ENCODE peak calls at places on chromosomes 6 and 20, in seven cellular contexts. One of them, this sample, is unnamed.

GRCh38 chr6:116447496-116448011 is 13.6 kb upstream of the CALHM6 start:
- DNase-seq in osteocyte: no peak
- DNase-seq in HFFc6: peak
- DNase-seq in activated B cell treated with CpG ODN at 0.5 μM for 24 hours: no peak
- DNase-seq in CD8-positive, alpha-beta T cell: no peak
- DNase-seq in transverse colon: no peak
- DNase-seq in prostate gland: no peak
- DNase-seq in this sample: no peak

GRCh38 chr6:52310932-52311331 is 26.4 kb upstream of the MCM3 start:
- DNase-seq in HFFc6: no peak
- DNase-seq in transverse colon: no peak
- DNase-seq in activated B cell treated with CpG ODN at 0.5 μM for 24 hours: no peak
- DNase-seq in CD8-positive, alpha-beta T cell: no peak
- DNase-seq in prostate gland: no peak
- DNase-seq in osteocyte: no peak
- DNase-seq in this sample: no peak

GRCh38 chr6:141488466-141488865 is 644.3 kb upstream of the GJE1 start:
- DNase-seq in CD8-positive, alpha-beta T cell: no peak
- DNase-seq in transverse colon: no peak
- DNase-seq in activated B cell treated with CpG ODN at 0.5 μM for 24 hours: no peak
- DNase-seq in prostate gland: no peak
- DNase-seq in osteocyte: no peak
- DNase-seq in HFFc6: no peak
- DNase-seq in this sample: no peak

GRCh38 chr6:113644861-113645575 is 212.1 kb upstream of the MARCKS start:
- DNase-seq in osteocyte: no peak
- DNase-seq in CD8-positive, alpha-beta T cell: no peak
- DNase-seq in HFFc6: peak
- DNase-seq in transverse colon: no peak
- DNase-seq in prostate gland: no peak
- DNase-seq in activated B cell treated with CpG ODN at 0.5 μM for 24 hours: no peak
- DNase-seq in this sample: no peak

GRCh38 chr6:139030211-139030530 is 1.6 kb downstream of the ABRACL start:
- DNase-seq in HFFc6: no peak
- DNase-seq in activated B cell treated with CpG ODN at 0.5 μM for 24 hours: no peak
- DNase-seq in osteocyte: no peak
- DNase-seq in CD8-positive, alpha-beta T cell: no peak
- DNase-seq in transverse colon: no peak
- DNase-seq in prostate gland: no peak
- DNase-seq in this sample: no peak

GRCh38 chr6:158810149-158811095 is 8.7 kb downstream of the EZR start:
- DNase-seq in transverse colon: no peak
- DNase-seq in prostate gland: no peak
- DNase-seq in osteocyte: no peak
- DNase-seq in HFFc6: no peak
- DNase-seq in activated B cell treated with CpG ODN at 0.5 μM for 24 hours: no peak
- DNase-seq in CD8-positive, alpha-beta T cell: no peak
- DNase-seq in this sample: no peak

GRCh38 chr6:21678990-21679389 is 85.4 kb downstream of the SOX4 start:
- DNase-seq in HFFc6: peak
- DNase-seq in osteocyte: no peak
- DNase-seq in CD8-positive, alpha-beta T cell: no peak
- DNase-seq in prostate gland: no peak
- DNase-seq in transverse colon: no peak
- DNase-seq in activated B cell treated with CpG ODN at 0.5 μM for 24 hours: no peak
- DNase-seq in this sample: no peak

GRCh38 chr6:56507517-56507916 is 135.2 kb downstream of the DST start:
- DNase-seq in transverse colon: no peak
- DNase-seq in CD8-positive, alpha-beta T cell: no peak
- DNase-seq in osteocyte: no peak
- DNase-seq in activated B cell treated with CpG ODN at 0.5 μM for 24 hours: no peak
- DNase-seq in HFFc6: no peak
- DNase-seq in prostate gland: no peak
- DNase-seq in this sample: no peak

GRCh38 chr6:141105481-141105880 is 1027.2 kb upstream of the GJE1 start:
- DNase-seq in HFFc6: no peak
- DNase-seq in osteocyte: no peak
- DNase-seq in CD8-positive, alpha-beta T cell: no peak
- DNase-seq in prostate gland: no peak
- DNase-seq in activated B cell treated with CpG ODN at 0.5 μM for 24 hours: no peak
- DNase-seq in transverse colon: no peak
- DNase-seq in this sample: no peak

GRCh38 chr6:35264550-35265274 is 5.2 kb downstream of the ZNF76 start:
- DNase-seq in prostate gland: no peak
- DNase-seq in CD8-positive, alpha-beta T cell: no peak
- DNase-seq in transverse colon: no peak
- DNase-seq in osteocyte: no peak
- DNase-seq in HFFc6: no peak
- DNase-seq in activated B cell treated with CpG ODN at 0.5 μM for 24 hours: no peak
- DNase-seq in this sample: no peak

GRCh38 chr6:939526-940252 is 246.8 kb upstream of the EXOC2 start:
- DNase-seq in CD8-positive, alpha-beta T cell: no peak
- DNase-seq in HFFc6: no peak
- DNase-seq in transverse colon: no peak
- DNase-seq in osteocyte: no peak
- DNase-seq in activated B cell treated with CpG ODN at 0.5 μM for 24 hours: no peak
- DNase-seq in prostate gland: no peak
- DNase-seq in this sample: no peak

GRCh38 chr6:144683216-144684070 is 398.3 kb downstream of the UTRN start:
- DNase-seq in transverse colon: no peak
- DNase-seq in prostate gland: no peak
- DNase-seq in osteocyte: no peak
- DNase-seq in HFFc6: peak
- DNase-seq in activated B cell treated with CpG ODN at 0.5 μM for 24 hours: no peak
- DNase-seq in CD8-positive, alpha-beta T cell: no peak
- DNase-seq in this sample: no peak

GRCh38 chr20:16018881-16019280 is 554.4 kb downstream of the KIF16B start:
- DNase-seq in prostate gland: no peak
- DNase-seq in HFFc6: no peak
- DNase-seq in CD8-positive, alpha-beta T cell: no peak
- DNase-seq in transverse colon: no peak
- DNase-seq in osteocyte: no peak
- DNase-seq in activated B cell treated with CpG ODN at 0.5 μM for 24 hours: no peak
- DNase-seq in this sample: no peak

DNA sequence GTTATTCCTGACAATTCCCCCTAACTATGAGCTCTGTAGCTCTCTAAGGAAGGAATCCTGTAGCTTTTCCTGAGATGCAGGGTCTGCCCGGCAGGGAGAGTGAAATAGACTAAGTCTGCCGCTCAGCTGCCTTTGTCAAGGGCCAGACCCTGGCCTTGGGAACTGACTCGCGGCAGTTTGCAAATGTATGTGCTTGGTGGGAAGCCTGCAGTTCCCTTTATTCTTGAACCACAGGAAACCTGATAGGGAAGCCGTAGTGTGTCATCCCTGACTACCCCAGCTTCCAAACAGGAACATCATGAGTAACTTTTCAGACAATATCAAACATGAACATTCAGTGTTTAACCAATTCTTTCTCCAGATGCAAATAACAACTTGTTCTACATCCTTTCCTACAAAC is 78.7 kb upstream of the IFNGR1 start:
- DNase-seq in prostate gland: no peak
- DNase-seq in transverse colon: peak
- DNase-seq in osteocyte: no peak
- DNase-seq in HFFc6: no peak
- DNase-seq in CD8-positive, alpha-beta T cell: no peak
- DNase-seq in activated B cell treated with CpG ODN at 0.5 μM for 24 hours: no peak
- DNase-seq in this sample: no peak
- TF ChIP-seq CTCF in prostate gland: no peak
- TF ChIP-seq CTCF in transverse colon: no peak
- TF ChIP-seq CTCF in osteocyte: no peak
- TF ChIP-seq CTCF in HFFc6: no peak
- TF ChIP-seq CTCF in CD8-positive, alpha-beta T cell: no peak
- TF ChIP-seq CTCF in activated B cell treated with CpG ODN at 0.5 μM for 24 hours: no peak
- TF ChIP-seq CTCF in this sample: no peak

GRCh38 chr20:24684954-24685691 is 215.7 kb downstream of the SYNDIG1 start:
- DNase-seq in transverse colon: no peak
- DNase-seq in activated B cell treated with CpG ODN at 0.5 μM for 24 hours: no peak
- DNase-seq in HFFc6: no peak
- DNase-seq in osteocyte: peak
- DNase-seq in prostate gland: no peak
- DNase-seq in CD8-positive, alpha-beta T cell: no peak
- DNase-seq in this sample: no peak
- TF ChIP-seq CTCF in transverse colon: no peak
- TF ChIP-seq CTCF in activated B cell treated with CpG ODN at 0.5 μM for 24 hours: no peak
- TF ChIP-seq CTCF in HFFc6: no peak
- TF ChIP-seq CTCF in osteocyte: no peak
- TF ChIP-seq CTCF in prostate gland: no peak
- TF ChIP-seq CTCF in CD8-positive, alpha-beta T cell: no peak
- TF ChIP-seq CTCF in this sample: no peak

GRCh38 chr20:43804781-43805180 is 78.0 kb upstream of the GTSF1L start:
- DNase-seq in osteocyte: no peak
- DNase-seq in prostate gland: no peak
- DNase-seq in HFFc6: no peak
- DNase-seq in CD8-positive, alpha-beta T cell: no peak
- DNase-seq in activated B cell treated with CpG ODN at 0.5 μM for 24 hours: no peak
- DNase-seq in transverse colon: no peak
- DNase-seq in this sample: no peak

GRCh38 chr20:43799150-43799711 is 72.4 kb upstream of the GTSF1L start:
- DNase-seq in activated B cell treated with CpG ODN at 0.5 μM for 24 hours: no peak
- DNase-seq in CD8-positive, alpha-beta T cell: no peak
- DNase-seq in transverse colon: no peak
- DNase-seq in osteocyte: no peak
- DNase-seq in prostate gland: no peak
- DNase-seq in HFFc6: no peak
- DNase-seq in this sample: no peak

GRCh38 chr20:43800186-43800585 is 73.4 kb upstream of the GTSF1L start:
- DNase-seq in HFFc6: no peak
- DNase-seq in transverse colon: no peak
- DNase-seq in CD8-positive, alpha-beta T cell: no peak
- DNase-seq in osteocyte: no peak
- DNase-seq in activated B cell treated with CpG ODN at 0.5 μM for 24 hours: no peak
- DNase-seq in prostate gland: no peak
- DNase-seq in this sample: no peak

GRCh38 chr20:43799741-43800140 is 72.9 kb upstream of the GTSF1L start:
- DNase-seq in osteocyte: no peak
- DNase-seq in CD8-positive, alpha-beta T cell: no peak
- DNase-seq in prostate gland: no peak
- DNase-seq in transverse colon: no peak
- DNase-seq in HFFc6: no peak
- DNase-seq in activated B cell treated with CpG ODN at 0.5 μM for 24 hours: no peak
- DNase-seq in this sample: no peak

DNA sequence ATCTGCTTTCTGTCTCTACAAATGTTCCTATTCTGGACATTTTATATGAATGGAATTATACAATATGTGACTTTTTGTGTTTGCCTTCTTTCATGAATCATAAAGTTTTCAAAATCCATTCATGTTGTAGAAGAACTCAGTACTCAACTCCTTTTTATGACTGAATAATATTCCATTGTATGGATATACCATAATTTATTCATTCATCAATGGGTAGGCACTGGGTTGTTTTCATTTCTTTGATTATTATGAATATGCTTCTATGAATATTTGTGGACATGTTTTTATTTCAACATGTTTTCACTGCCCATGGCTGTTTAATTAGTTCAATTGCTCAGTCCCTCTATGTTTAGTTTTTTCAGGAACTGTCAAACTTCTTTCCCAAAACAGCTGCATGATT is 76.5 kb upstream of the GTSF1L start:
- DNase-seq in transverse colon: no peak
- DNase-seq in CD8-positive, alpha-beta T cell: no peak
- DNase-seq in osteocyte: no peak
- DNase-seq in activated B cell treated with CpG ODN at 0.5 μM for 24 hours: no peak
- DNase-seq in prostate gland: no peak
- DNase-seq in HFFc6: no peak
- DNase-seq in this sample: no peak
- TF ChIP-seq CTCF in transverse colon: no peak
- TF ChIP-seq CTCF in CD8-positive, alpha-beta T cell: no peak
- TF ChIP-seq CTCF in osteocyte: no peak
- TF ChIP-seq CTCF in activated B cell treated with CpG ODN at 0.5 μM for 24 hours: no peak
- TF ChIP-seq CTCF in prostate gland: no peak
- TF ChIP-seq CTCF in HFFc6: no peak
- TF ChIP-seq CTCF in this sample: no peak

DNA sequence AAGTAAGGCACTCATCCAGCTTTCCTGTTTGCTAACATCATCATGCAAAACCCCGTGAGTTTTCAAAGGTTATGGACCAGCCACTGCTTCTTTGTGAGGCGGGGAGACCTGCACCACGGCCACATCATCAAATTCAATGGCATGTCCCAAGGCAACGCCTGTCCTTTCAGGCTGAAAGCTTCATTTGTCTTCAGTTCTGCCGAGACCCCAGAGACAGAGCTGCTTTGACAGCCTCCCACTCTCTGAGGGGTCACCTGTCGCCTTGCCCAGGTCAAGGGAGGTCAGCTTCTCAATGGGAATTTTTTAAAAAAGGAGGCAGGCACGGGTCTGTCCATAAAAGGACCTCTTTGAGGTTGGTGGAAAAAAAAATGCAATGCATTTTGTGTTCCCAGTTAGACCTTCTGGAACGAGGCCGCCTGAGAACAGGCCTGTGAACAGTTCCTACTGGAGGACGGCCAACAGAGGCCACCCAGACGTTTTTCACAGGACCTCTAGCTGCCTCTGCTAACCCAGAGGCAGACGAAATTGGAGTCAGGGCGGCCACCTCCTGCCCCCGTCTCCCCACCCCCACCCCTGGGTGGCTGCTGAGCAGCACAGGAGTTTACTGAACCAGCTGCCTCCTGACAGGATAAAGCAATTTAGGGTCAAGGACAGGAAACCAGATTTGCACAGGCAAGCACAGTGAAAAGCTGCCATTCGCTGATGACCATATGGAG is 142.6 kb upstream of the HDDC2 start:
- DNase-seq in CD8-positive, alpha-beta T cell: no peak
- DNase-seq in prostate gland: no peak
- DNase-seq in activated B cell treated with CpG ODN at 0.5 μM for 24 hours: no peak
- DNase-seq in transverse colon: peak
- DNase-seq in HFFc6: no peak
- DNase-seq in osteocyte: no peak
- DNase-seq in this sample: no peak
- TF ChIP-seq CTCF in CD8-positive, alpha-beta T cell: no peak
- TF ChIP-seq CTCF in prostate gland: no peak
- TF ChIP-seq CTCF in activated B cell treated with CpG ODN at 0.5 μM for 24 hours: no peak
- TF ChIP-seq CTCF in transverse colon: no peak
- TF ChIP-seq CTCF in HFFc6: no peak
- TF ChIP-seq CTCF in osteocyte: no peak
- TF ChIP-seq CTCF in this sample: no peak